ENCODE peak calls at places on chromosomes 5 and 9, in eight cellular contexts. One of them, this sample, is unnamed.

GRCh38 chr9:135906291-135907005 is 898 bp downstream of the CAMSAP1 start:
- DNase-seq in heart left ventricle: no peak
- DNase-seq in fibroblast of mammary gland: peak
- DNase-seq in fibroblast of pulmonary artery: peak
- DNase-seq in vagina: no peak
- DNase-seq in MCF 10A: peak
- DNase-seq in neural crest cell: no peak
- DNase-seq in Calu3: peak
- DNase-seq in this sample: no peak

GRCh38 chr9:673966-674526 is 167.5 kb upstream of the DMRT1 start:
- DNase-seq in heart left ventricle: no peak
- DNase-seq in vagina: no peak
- DNase-seq in MCF 10A: no peak
- DNase-seq in fibroblast of pulmonary artery: no peak
- DNase-seq in neural crest cell: no peak
- DNase-seq in Calu3: no peak
- DNase-seq in fibroblast of mammary gland: no peak
- DNase-seq in this sample: no peak

GRCh38 chr9:12813960-12814876 is 39.4 kb downstream of the LURAP1L start:
- DNase-seq in neural crest cell: no peak
- DNase-seq in Calu3: peak
- DNase-seq in fibroblast of pulmonary artery: peak
- DNase-seq in MCF 10A: peak
- DNase-seq in vagina: no peak
- DNase-seq in heart left ventricle: peak
- DNase-seq in fibroblast of mammary gland: peak
- DNase-seq in this sample: no peak

GRCh38 chr5:2160811-2161210 is 278.1 kb upstream of the IRX4 start:
- DNase-seq in fibroblast of mammary gland: no peak
- DNase-seq in Calu3: no peak
- DNase-seq in vagina: no peak
- DNase-seq in heart left ventricle: no peak
- DNase-seq in neural crest cell: no peak
- DNase-seq in MCF 10A: no peak
- DNase-seq in fibroblast of pulmonary artery: no peak
- DNase-seq in this sample: no peak

GRCh38 chr5:10321882-10322281 is 14.2 kb upstream of the CMBL start:
- DNase-seq in Calu3: no peak
- DNase-seq in heart left ventricle: no peak
- DNase-seq in neural crest cell: no peak
- DNase-seq in fibroblast of mammary gland: no peak
- DNase-seq in fibroblast of pulmonary artery: no peak
- DNase-seq in MCF 10A: no peak
- DNase-seq in vagina: no peak
- DNase-seq in this sample: no peak

GRCh38 chr9:96398582-96399334 is 15.2 kb upstream of the SLC35D2 start:
- DNase-seq in Calu3: no peak
- DNase-seq in fibroblast of pulmonary artery: no peak
- DNase-seq in MCF 10A: no peak
- DNase-seq in neural crest cell: no peak
- DNase-seq in heart left ventricle: no peak
- DNase-seq in vagina: no peak
- DNase-seq in fibroblast of mammary gland: no peak
- DNase-seq in this sample: no peak

GRCh38 chr5:102792705-102793104 is 37.6 kb downstream of the PAM start:
- DNase-seq in fibroblast of mammary gland: peak
- DNase-seq in fibroblast of pulmonary artery: peak
- DNase-seq in MCF 10A: peak
- DNase-seq in neural crest cell: no peak
- DNase-seq in vagina: no peak
- DNase-seq in heart left ventricle: no peak
- DNase-seq in Calu3: peak
- DNase-seq in this sample: no peak

GRCh38 chr5:43315697-43316096 is 2.5 kb upstream of the HMGCS1 start:
- DNase-seq in Calu3: no peak
- DNase-seq in heart left ventricle: no peak
- DNase-seq in MCF 10A: no peak
- DNase-seq in vagina: no peak
- DNase-seq in neural crest cell: no peak
- DNase-seq in fibroblast of pulmonary artery: no peak
- DNase-seq in fibroblast of mammary gland: no peak
- DNase-seq in this sample: peak

GRCh38 chr9:13252852-13253251 is 26.6 kb downstream of the MPDZ start:
- DNase-seq in vagina: no peak
- DNase-seq in neural crest cell: no peak
- DNase-seq in fibroblast of mammary gland: no peak
- DNase-seq in heart left ventricle: no peak
- DNase-seq in fibroblast of pulmonary artery: no peak
- DNase-seq in Calu3: no peak
- DNase-seq in MCF 10A: no peak
- DNase-seq in this sample: no peak

GRCh38 chr5:122184676-122185255 is 55.4 kb downstream of the ZNF474 start:
- DNase-seq in fibroblast of pulmonary artery: no peak
- DNase-seq in vagina: no peak
- DNase-seq in heart left ventricle: peak
- DNase-seq in Calu3: no peak
- DNase-seq in neural crest cell: no peak
- DNase-seq in MCF 10A: no peak
- DNase-seq in fibroblast of mammary gland: no peak
- DNase-seq in this sample: no peak

GRCh38 chr5:21823588-21823987 is 1029.6 kb downstream of the CDH12 start:
- DNase-seq in fibroblast of pulmonary artery: peak
- DNase-seq in neural crest cell: no peak
- DNase-seq in MCF 10A: peak
- DNase-seq in vagina: no peak
- DNase-seq in fibroblast of mammary gland: peak
- DNase-seq in Calu3: no peak
- DNase-seq in heart left ventricle: no peak
- DNase-seq in this sample: no peak

GRCh38 chr9:35495984-35496383 is 6.1 kb downstream of the RUSC2 start:
- DNase-seq in vagina: no peak
- DNase-seq in Calu3: no peak
- DNase-seq in heart left ventricle: no peak
- DNase-seq in MCF 10A: no peak
- DNase-seq in fibroblast of mammary gland: no peak
- DNase-seq in fibroblast of pulmonary artery: no peak
- DNase-seq in neural crest cell: no peak
- DNase-seq in this sample: peak

GRCh38 chr5:3957658-3958057 is 362.0 kb downstream of the IRX1 start:
- DNase-seq in MCF 10A: no peak
- DNase-seq in heart left ventricle: no peak
- DNase-seq in vagina: no peak
- DNase-seq in fibroblast of mammary gland: no peak
- DNase-seq in Calu3: no peak
- DNase-seq in neural crest cell: no peak
- DNase-seq in fibroblast of pulmonary artery: no peak
- DNase-seq in this sample: no peak

GRCh38 chr9:121440265-121440664 is 59.4 kb downstream of the GGTA1 start:
- DNase-seq in fibroblast of mammary gland: peak
- DNase-seq in vagina: no peak
- DNase-seq in neural crest cell: no peak
- DNase-seq in fibroblast of pulmonary artery: peak
- DNase-seq in Calu3: no peak
- DNase-seq in MCF 10A: peak
- DNase-seq in heart left ventricle: no peak
- DNase-seq in this sample: no peak

GRCh38 chr5:93126634-93127033 is 454.4 kb downstream of the NR2F1-AS1 start:
- DNase-seq in fibroblast of pulmonary artery: no peak
- DNase-seq in vagina: no peak
- DNase-seq in heart left ventricle: no peak
- DNase-seq in MCF 10A: no peak
- DNase-seq in Calu3: no peak
- DNase-seq in fibroblast of mammary gland: peak
- DNase-seq in neural crest cell: no peak
- DNase-seq in this sample: no peak

GRCh38 chr5:176534640-176535039 is 2.6 kb downstream of the RNF44 start:
- DNase-seq in fibroblast of mammary gland: no peak
- DNase-seq in heart left ventricle: no peak
- DNase-seq in MCF 10A: no peak
- DNase-seq in neural crest cell: no peak
- DNase-seq in fibroblast of pulmonary artery: no peak
- DNase-seq in vagina: no peak
- DNase-seq in Calu3: no peak
- DNase-seq in this sample: no peak

GRCh38 chr5:51159164-51159563 is 224.1 kb upstream of the ISL1 start:
- DNase-seq in fibroblast of mammary gland: no peak
- DNase-seq in fibroblast of pulmonary artery: no peak
- DNase-seq in heart left ventricle: no peak
- DNase-seq in MCF 10A: no peak
- DNase-seq in Calu3: no peak
- DNase-seq in vagina: no peak
- DNase-seq in neural crest cell: no peak
- DNase-seq in this sample: no peak

GRCh38 chr9:117480729-117481128 is 65.9 kb upstream of the ASTN2 start:
- DNase-seq in MCF 10A: no peak
- DNase-seq in fibroblast of pulmonary artery: no peak
- DNase-seq in fibroblast of mammary gland: no peak
- DNase-seq in neural crest cell: no peak
- DNase-seq in Calu3: no peak
- DNase-seq in heart left ventricle: no peak
- DNase-seq in vagina: no peak
- DNase-seq in this sample: no peak

GRCh38 chr5:92237896-92238295 is 854.8 kb upstream of the ARRDC3 start:
- DNase-seq in heart left ventricle: no peak
- DNase-seq in Calu3: no peak
- DNase-seq in neural crest cell: no peak
- DNase-seq in fibroblast of mammary gland: no peak
- DNase-seq in vagina: no peak
- DNase-seq in fibroblast of pulmonary artery: no peak
- DNase-seq in MCF 10A: no peak
- DNase-seq in this sample: no peak

GRCh38 chr5:43006411-43007202 is 33.5 kb downstream of the ANXA2R start:
- DNase-seq in Calu3: no peak
- DNase-seq in MCF 10A: peak
- DNase-seq in fibroblast of mammary gland: peak
- DNase-seq in neural crest cell: no peak
- DNase-seq in fibroblast of pulmonary artery: peak
- DNase-seq in vagina: no peak
- DNase-seq in heart left ventricle: no peak
- DNase-seq in this sample: no peak

GRCh38 chr5:132419517-132420468 is 50.3 kb downstream of the SLC22A5 start:
- DNase-seq in fibroblast of pulmonary artery: peak
- DNase-seq in heart left ventricle: peak
- DNase-seq in vagina: no peak
- DNase-seq in MCF 10A: peak
- DNase-seq in neural crest cell: peak
- DNase-seq in Calu3: peak
- DNase-seq in fibroblast of mammary gland: peak
- DNase-seq in this sample: peak

GRCh38 chr9:33787839-33788238 is 7.5 kb upstream of the PRSS3 start:
- DNase-seq in fibroblast of pulmonary artery: peak
- DNase-seq in MCF 10A: no peak
- DNase-seq in fibroblast of mammary gland: no peak
- DNase-seq in Calu3: no peak
- DNase-seq in neural crest cell: no peak
- DNase-seq in vagina: no peak
- DNase-seq in heart left ventricle: peak
- DNase-seq in this sample: no peak
- TF ChIP-seq CTCF in fibroblast of pulmonary artery: peak
- TF ChIP-seq CTCF in MCF 10A: no peak
- TF ChIP-seq CTCF in fibroblast of mammary gland: no peak
- TF ChIP-seq CTCF in Calu3: no peak
- TF ChIP-seq CTCF in neural crest cell: no peak
- TF ChIP-seq CTCF in vagina: no peak
- TF ChIP-seq CTCF in heart left ventricle: peak
- TF ChIP-seq CTCF in this sample: no peak

GRCh38 chr5:159441441-159441840 is 111.2 kb upstream of the IL12B start:
- DNase-seq in MCF 10A: peak
- DNase-seq in neural crest cell: peak
- DNase-seq in vagina: no peak
- DNase-seq in Calu3: peak
- DNase-seq in fibroblast of mammary gland: peak
- DNase-seq in heart left ventricle: peak
- DNase-seq in fibroblast of pulmonary artery: no peak
- DNase-seq in this sample: no peak
- TF ChIP-seq CTCF in MCF 10A: no peak
- TF ChIP-seq CTCF in neural crest cell: peak
- TF ChIP-seq CTCF in vagina: no peak
- TF ChIP-seq CTCF in Calu3: no peak
- TF ChIP-seq CTCF in fibroblast of mammary gland: peak
- TF ChIP-seq CTCF in heart left ventricle: peak
- TF ChIP-seq CTCF in fibroblast of pulmonary artery: peak
- TF ChIP-seq CTCF in this sample: no peak

GRCh38 chr5:31587546-31587945 is 51.4 kb upstream of the PDZD2 start:
- DNase-seq in heart left ventricle: no peak
- DNase-seq in fibroblast of mammary gland: no peak
- DNase-seq in vagina: no peak
- DNase-seq in fibroblast of pulmonary artery: no peak
- DNase-seq in neural crest cell: no peak
- DNase-seq in Calu3: no peak
- DNase-seq in MCF 10A: no peak
- DNase-seq in this sample: no peak

GRCh38 chr5:31583129-31583528 is 51.0 kb downstream of the C5orf22 start:
- DNase-seq in fibroblast of mammary gland: no peak
- DNase-seq in fibroblast of pulmonary artery: no peak
- DNase-seq in neural crest cell: no peak
- DNase-seq in heart left ventricle: no peak
- DNase-seq in vagina: no peak
- DNase-seq in MCF 10A: no peak
- DNase-seq in Calu3: no peak
- DNase-seq in this sample: no peak

GRCh38 chr5:31579558-31579957 is 47.5 kb downstream of the C5orf22 start:
- DNase-seq in Calu3: no peak
- DNase-seq in neural crest cell: no peak
- DNase-seq in MCF 10A: no peak
- DNase-seq in fibroblast of pulmonary artery: no peak
- DNase-seq in heart left ventricle: no peak
- DNase-seq in vagina: no peak
- DNase-seq in fibroblast of mammary gland: no peak
- DNase-seq in this sample: no peak

GRCh38 chr5:31585519-31586270 is 53.2 kb upstream of the PDZD2 start:
- DNase-seq in fibroblast of pulmonary artery: no peak
- DNase-seq in MCF 10A: no peak
- DNase-seq in neural crest cell: no peak
- DNase-seq in fibroblast of mammary gland: no peak
- DNase-seq in vagina: no peak
- DNase-seq in heart left ventricle: no peak
- DNase-seq in Calu3: no peak
- DNase-seq in this sample: no peak

GRCh38 chr5:31581498-31582099 is 49.5 kb downstream of the C5orf22 start:
- DNase-seq in vagina: no peak
- DNase-seq in Calu3: peak
- DNase-seq in fibroblast of pulmonary artery: peak
- DNase-seq in fibroblast of mammary gland: peak
- DNase-seq in neural crest cell: no peak
- DNase-seq in heart left ventricle: no peak
- DNase-seq in MCF 10A: peak
- DNase-seq in this sample: no peak
- TF ChIP-seq CTCF in vagina: no peak
- TF ChIP-seq CTCF in Calu3: peak
- TF ChIP-seq CTCF in fibroblast of pulmonary artery: peak
- TF ChIP-seq CTCF in fibroblast of mammary gland: peak
- TF ChIP-seq CTCF in neural crest cell: peak
- TF ChIP-seq CTCF in heart left ventricle: peak
- TF ChIP-seq CTCF in MCF 10A: peak
- TF ChIP-seq CTCF in this sample: peak

GRCh38 chr5:56827043-56827442 is 11.7 kb downstream of the MAP3K1 start:
- DNase-seq in fibroblast of mammary gland: no peak
- DNase-seq in fibroblast of pulmonary artery: no peak
- DNase-seq in MCF 10A: no peak
- DNase-seq in Calu3: peak
- DNase-seq in neural crest cell: no peak
- DNase-seq in heart left ventricle: no peak
- DNase-seq in vagina: no peak
- DNase-seq in this sample: peak
- TF ChIP-seq CTCF in fibroblast of mammary gland: peak
- TF ChIP-seq CTCF in fibroblast of pulmonary artery: peak
- TF ChIP-seq CTCF in MCF 10A: peak
- TF ChIP-seq CTCF in Calu3: peak
- TF ChIP-seq CTCF in neural crest cell: peak
- TF ChIP-seq CTCF in heart left ventricle: peak
- TF ChIP-seq CTCF in vagina: no peak
- TF ChIP-seq CTCF in this sample: no peak

This sample was measured in activated CD8-positive, alpha-beta T cell treated with anti-CD3 and anti-CD28 coated beads for 36 hours.